ENCODE peak calls at places on chromosomes 1 and 21, in seven cellular contexts. E, J, C, S, N, V and K are unnamed samples.

GRCh38 chr1:46274224-46275029 is 26.9 kb downstream of the RAD54L start:
- DNase-seq in E (no peak), J (no peak), C (no peak), S (no peak), N (no peak), V (no peak), K (no peak)

GRCh38 chr1:205967555-205968335 is 24.5 kb upstream of the SLC26A9 start:
- DNase-seq in E (no peak), J (peak), C (no peak), S (no peak), N (no peak), V (no peak), K (no peak)

GRCh38 chr21:25925936-25926335 is 191.2 kb downstream of the GABPA start:
- DNase-seq in E (no peak), J (peak), C (no peak), S (peak), N (no peak), V (no peak), K (no peak)

GRCh38 chr1:224172229-224172628 is 10.8 kb upstream of the DEGS1 start:
- DNase-seq in E (no peak), J (no peak), C (no peak), S (no peak), N (no peak), V (no peak), K (no peak)

GRCh38 chr1:30749691-30750583 is 7.6 kb downstream of the LAPTM5 start:
- DNase-seq in E (no peak), J (no peak), C (no peak), S (no peak), N (peak), V (no peak), K (no peak)

GRCh38 chr1:234170067-234170466 is 203.2 kb upstream of the COA6 start:
- DNase-seq in E (no peak), J (no peak), C (no peak), S (no peak), N (no peak), V (no peak), K (no peak)

GRCh38 chr1:241721011-241721410 is 68.9 kb downstream of the WDR64 start:
- DNase-seq in E (no peak), J (no peak), C (no peak), S (no peak), N (no peak), V (no peak), K (no peak)

GRCh38 chr21:41254090-41254700 is 62.4 kb upstream of the FAM3B start:
- DNase-seq in E (no peak), J (peak), C (no peak), S (no peak), N (no peak), V (no peak), K (no peak)

GRCh38 chr1:222769181-222769580 is 32.2 kb downstream of the FAM177B start:
- DNase-seq in E (peak), J (no peak), C (no peak), S (no peak), N (no peak), V (no peak), K (no peak)

GRCh38 chr1:242524571-242525359 is at the start of gene PLD5:
- DNase-seq in E (peak), J (no peak), C (no peak), S (peak), N (peak), V (no peak), K (no peak)

GRCh38 chr1:228488818-228489674 is 1.9 kb downstream of the RNF187 start:
- DNase-seq in E (no peak), J (no peak), C (no peak), S (no peak), N (no peak), V (no peak), K (no peak)

DNA sequence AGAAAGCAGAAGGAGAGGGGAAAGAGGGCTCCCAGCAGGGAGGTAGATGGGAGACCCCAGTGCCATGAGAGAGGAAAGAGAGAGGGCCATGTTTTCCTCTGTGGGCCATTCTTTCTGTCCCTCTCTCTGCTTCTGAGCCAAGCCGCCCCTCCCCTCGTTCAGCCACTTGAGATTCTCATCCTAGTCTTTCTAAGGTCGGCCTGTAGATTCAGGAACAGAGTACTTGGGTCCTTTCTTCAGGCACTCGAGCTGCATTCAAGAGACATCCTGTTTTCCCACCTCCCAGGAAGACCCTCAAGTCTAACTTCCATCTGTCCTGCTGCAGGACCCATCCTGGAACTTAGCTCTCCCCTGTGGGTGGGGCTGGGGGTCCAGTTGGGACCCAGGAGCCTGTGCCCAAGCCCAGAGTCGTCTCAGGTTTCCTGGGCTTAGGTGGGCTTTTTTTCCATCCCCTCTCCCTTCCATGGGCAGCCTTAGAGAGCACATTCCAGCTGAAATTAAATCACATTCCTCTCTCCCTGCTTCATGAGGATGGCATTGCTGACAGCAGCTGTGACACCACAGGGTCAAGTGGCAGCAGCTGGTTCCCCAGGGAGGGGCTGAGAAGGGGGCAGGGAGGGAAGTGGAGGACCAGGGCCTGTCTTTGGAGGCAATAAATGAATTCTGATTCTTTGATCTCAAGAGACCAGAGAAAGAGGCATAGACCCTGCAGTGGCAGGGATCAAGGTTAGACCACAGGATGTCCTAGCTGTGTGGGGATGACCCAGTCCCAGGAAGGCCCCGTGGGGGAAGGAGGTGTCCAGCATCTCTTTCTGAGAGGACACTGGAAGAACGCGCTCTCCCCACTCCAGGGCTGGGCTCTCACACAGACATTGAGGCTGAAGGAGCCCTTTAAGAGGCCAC is 12.9 kb downstream of the NES start:
- DNase-seq in E (peak), J (peak), C (no peak), S (no peak), N (no peak), V (no peak), K (no peak)
- H3K4me3 ChIP-seq in E (no peak), J (no peak), C (no peak), S (no peak), N (no peak), V (no peak), K (no peak)

DNA sequence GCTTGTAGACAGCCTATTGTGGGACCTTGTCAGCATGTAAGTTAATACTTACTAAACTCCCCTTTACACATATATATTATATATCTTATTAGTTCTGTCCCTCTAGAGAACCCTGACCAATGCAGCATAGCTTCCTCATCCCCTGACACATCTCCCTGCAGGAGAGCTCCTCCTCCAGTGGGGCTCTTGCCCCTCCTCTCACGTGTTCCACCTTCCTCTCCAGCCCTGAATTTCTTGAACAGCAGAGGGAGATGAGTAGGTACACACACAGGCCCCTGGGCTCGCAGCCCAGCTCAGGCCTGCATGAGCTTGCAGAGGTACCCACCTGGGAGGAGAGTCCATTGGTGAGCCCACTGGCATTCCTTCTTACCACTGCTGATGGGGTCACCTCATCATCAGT is 27.3 kb upstream of the GOLT1A start:
- DNase-seq in E (no peak), J (peak), C (no peak), S (no peak), N (no peak), V (no peak), K (no peak)
- TF ChIP-seq CTCF in E (no peak), J (no peak), C (no peak), S (no peak), N (no peak), V (no peak), K (no peak)

GRCh38 chr1:14500041-14500440 is 98.4 kb upstream of the KAZN start:
- DNase-seq in E (no peak), J (no peak), C (no peak), S (no peak), N (no peak), V (no peak), K (no peak)

GRCh38 chr1:14507227-14507626 is 91.3 kb upstream of the KAZN start:
- DNase-seq in E (no peak), J (no peak), C (no peak), S (no peak), N (no peak), V (no peak), K (no peak)

GRCh38 chr1:14500912-14501311 is 97.6 kb upstream of the KAZN start:
- DNase-seq in E (no peak), J (no peak), C (no peak), S (no peak), N (no peak), V (no peak), K (no peak)

GRCh38 chr1:14506471-14506870 is 92.0 kb upstream of the KAZN start:
- DNase-seq in E (no peak), J (no peak), C (no peak), S (no peak), N (no peak), V (no peak), K (no peak)

DNA sequence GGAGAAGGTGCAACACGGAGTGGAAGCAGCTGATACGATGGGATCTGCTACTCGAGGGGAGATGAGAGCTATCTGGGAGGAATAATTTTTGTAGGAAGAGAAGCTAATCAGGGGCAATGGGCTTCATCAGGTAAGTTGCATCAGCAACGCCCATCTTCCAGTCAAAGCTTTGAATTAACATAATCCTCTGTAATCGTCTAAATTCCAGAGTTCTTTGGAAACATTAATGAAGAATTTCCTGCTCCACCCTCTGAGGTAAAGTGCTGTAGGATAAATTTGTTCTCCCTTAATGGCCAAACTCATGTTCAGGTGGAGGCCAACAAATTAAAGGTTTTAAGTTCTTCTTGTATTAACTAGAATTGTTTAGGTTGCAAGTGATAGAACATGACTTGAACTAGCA is 94.0 kb upstream of the KAZN start:
- DNase-seq in E (no peak), J (no peak), C (no peak), S (no peak), N (no peak), V (no peak), K (no peak)
- H3K4me3 ChIP-seq in E (no peak), J (no peak), C (no peak), S (no peak), N (no peak), V (no peak), K (no peak)

GRCh38 chr1:201606096-201606495 is 67.2 kb downstream of the NAV1 start:
- DNase-seq in E (no peak), J (no peak), C (no peak), S (no peak), N (peak), V (no peak), K (no peak)

GRCh38 chr1:201599548-201599947 is 60.6 kb downstream of the NAV1 start:
- DNase-seq in E (no peak), J (no peak), C (no peak), S (no peak), N (peak), V (no peak), K (no peak)

GRCh38 chr1:201605385-201605747 is 66.4 kb downstream of the NAV1 start:
- DNase-seq in E (no peak), J (peak), C (no peak), S (no peak), N (no peak), V (no peak), K (no peak)

GRCh38 chr1:201603613-201604232 is 64.8 kb downstream of the NAV1 start:
- DNase-seq in E (no peak), J (peak), C (no peak), S (no peak), N (peak), V (peak), K (no peak)

DNA sequence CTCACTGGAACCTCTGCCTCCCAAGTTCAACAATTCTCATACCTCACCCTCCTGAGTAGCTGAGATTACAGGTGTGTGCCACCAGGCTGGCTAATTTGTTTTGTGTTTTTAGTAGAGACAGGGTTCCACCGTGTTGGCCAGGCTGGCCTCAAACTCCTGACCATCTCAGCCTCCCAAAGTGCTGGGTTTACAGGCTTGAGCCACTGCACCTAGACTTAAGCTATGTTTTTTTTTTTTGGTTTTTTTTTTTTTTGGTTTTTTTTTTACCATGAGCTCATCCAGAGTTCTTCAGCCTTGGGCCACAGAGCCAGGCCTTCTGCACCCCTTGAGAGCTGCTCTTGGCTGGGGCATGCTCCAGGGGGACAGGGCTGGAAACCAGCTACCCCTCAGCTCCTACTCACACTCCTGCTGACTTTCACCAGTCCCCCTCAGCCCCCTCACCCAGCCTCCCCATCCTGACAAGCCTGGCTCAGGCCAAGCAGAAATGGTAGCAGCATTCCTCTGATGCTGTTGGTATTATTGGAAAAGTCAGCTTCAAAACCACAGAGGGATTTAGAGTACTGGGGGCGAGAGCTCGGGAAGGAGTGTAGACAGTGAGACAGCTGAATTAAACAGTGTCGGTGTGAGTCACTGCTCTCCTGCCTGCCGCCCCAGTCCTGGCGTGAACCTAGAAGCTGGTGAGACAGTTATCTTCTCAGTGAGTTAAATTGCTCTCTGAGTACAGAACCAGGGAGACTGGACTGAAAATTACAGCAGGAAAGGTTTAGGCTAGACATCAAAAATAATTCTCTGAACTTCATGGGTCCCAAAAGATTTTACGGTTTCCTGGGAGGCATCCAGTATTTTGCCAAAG is 63.7 kb downstream of the NAV1 start:
- DNase-seq in E (no peak), J (peak), C (peak), S (no peak), N (peak), V (peak), K (no peak)
- TF ChIP-seq CTCF in E (no peak), J (no peak), C (no peak), S (no peak), N (no peak), V (no peak), K (no peak)

GRCh38 chr1:41366428-41367101 is 5.3 kb downstream of the FOXO6 start:
- DNase-seq in E (no peak), J (no peak), C (no peak), S (peak), N (peak), V (no peak), K (no peak)
- H3K4me3 ChIP-seq in E (peak), J (no peak), C (peak), S (no peak), N (peak), V (no peak), K (peak)

GRCh38 chr1:25430666-25431494 is at the start of gene MACO1:
- DNase-seq in E (peak), J (peak), C (peak), S (peak), N (peak), V (peak), K (peak)
- TF ChIP-seq CTCF in E (no peak), J (no peak), C (no peak), S (no peak), N (no peak), V (no peak), K (no peak)

GRCh38 chr1:43405219-43405875 is 15.6 kb downstream of the SZT2 start:
- DNase-seq in E (no peak), J (peak), C (no peak), S (no peak), N (no peak), V (no peak), K (no peak)

GRCh38 chr1:43405876-43406234 is 16.2 kb downstream of the SZT2 start:
- DNase-seq in E (no peak), J (no peak), C (no peak), S (no peak), N (no peak), V (no peak), K (no peak)

GRCh38 chr1:43414634-43415223 is 25.0 kb downstream of the SZT2 start:
- DNase-seq in E (peak), J (peak), C (peak), S (peak), N (no peak), V (peak), K (no peak)

GRCh38 chr1:43415901-43416300 is 26.2 kb downstream of the SZT2 start:
- DNase-seq in E (no peak), J (no peak), C (no peak), S (no peak), N (no peak), V (no peak), K (no peak)

GRCh38 chr1:43410571-43410970 is 20.9 kb downstream of the SZT2 start:
- DNase-seq in E (no peak), J (no peak), C (no peak), S (no peak), N (no peak), V (no peak), K (no peak)
- H3K4me3 ChIP-seq in E (no peak), J (no peak), C (no peak), S (no peak), N (no peak), V (no peak), K (no peak)

DNA sequence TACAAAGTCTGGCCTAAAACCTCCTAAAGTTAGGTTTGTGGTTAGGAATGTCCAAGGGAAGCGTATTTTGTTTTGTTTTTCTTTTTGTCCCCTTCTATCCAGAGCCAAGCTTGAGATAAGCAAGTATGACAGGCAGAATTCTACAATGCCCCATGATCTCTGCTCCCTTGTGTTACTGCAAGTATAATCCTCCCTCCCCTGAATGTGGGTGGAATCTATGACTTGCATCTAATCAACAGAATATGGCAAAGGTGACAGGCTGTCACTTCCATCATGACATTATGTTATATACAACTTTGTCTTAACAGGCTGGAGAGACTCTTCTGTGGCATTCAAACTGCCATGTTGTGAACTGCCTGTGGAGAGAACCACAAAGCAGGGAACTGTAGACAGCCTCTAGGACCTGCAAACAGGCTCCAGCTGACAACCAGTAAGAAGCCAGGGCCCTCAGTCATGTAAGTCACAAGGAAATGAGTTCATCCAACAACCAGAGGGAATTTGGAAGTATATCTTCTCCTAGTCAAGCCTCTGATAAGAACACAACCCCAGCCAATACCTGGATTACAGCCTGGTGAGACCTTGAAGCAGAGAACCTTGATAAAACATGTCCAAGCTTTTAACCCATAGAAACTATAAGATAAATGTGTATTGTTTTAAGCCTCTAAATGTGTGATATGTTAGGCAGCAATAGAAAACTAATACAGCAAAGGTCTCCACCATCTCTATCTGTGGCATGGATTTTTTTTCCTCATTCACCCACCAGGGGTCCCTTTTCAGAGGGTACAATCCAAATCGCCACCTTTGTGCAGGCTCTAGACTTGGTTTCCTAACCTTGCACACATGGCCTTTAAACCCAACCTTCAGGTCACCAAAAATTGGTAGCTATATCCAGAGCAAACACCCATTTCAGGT is 5.7 kb upstream of the C1orf162 start:
- DNase-seq in E (no peak), J (no peak), C (no peak), S (no peak), N (no peak), V (no peak), K (no peak)
- TF ChIP-seq CTCF in E (peak), J (no peak), C (no peak), S (no peak), N (no peak), V (no peak), K (peak)